ENCODE peak calls at places on chromosomes 7 and 10, in eight cellular contexts. One of them, this sample, is unnamed.

GRCh38 chr7:4236389-4236788 is 445.7 kb upstream of the FOXK1 start:
- DNase-seq in neural progenitor cell: no peak
- DNase-seq in fibroblast of pulmonary artery: no peak
- DNase-seq in GM12865: no peak
- DNase-seq in bronchial epithelial cell: no peak
- DNase-seq in IMR-90: no peak
- DNase-seq in cardiac muscle cell: no peak
- DNase-seq in HFF-Myc: no peak
- DNase-seq in this sample: no peak

GRCh38 chr10:71604324-71605018 is 115.1 kb downstream of the C10orf105 start:
- DNase-seq in fibroblast of pulmonary artery: peak
- DNase-seq in cardiac muscle cell: no peak
- DNase-seq in GM12865: no peak
- DNase-seq in HFF-Myc: no peak
- DNase-seq in bronchial epithelial cell: peak
- DNase-seq in IMR-90: no peak
- DNase-seq in neural progenitor cell: no peak
- DNase-seq in this sample: peak

GRCh38 chr7:107068156-107068555 is 23.7 kb downstream of the PRKAR2B start:
- DNase-seq in IMR-90: no peak
- DNase-seq in GM12865: peak
- DNase-seq in bronchial epithelial cell: no peak
- DNase-seq in cardiac muscle cell: no peak
- DNase-seq in HFF-Myc: no peak
- DNase-seq in neural progenitor cell: no peak
- DNase-seq in fibroblast of pulmonary artery: no peak
- DNase-seq in this sample: peak

GRCh38 chr7:38574121-38574520 is 57.1 kb downstream of the AMPH start:
- DNase-seq in bronchial epithelial cell: no peak
- DNase-seq in fibroblast of pulmonary artery: no peak
- DNase-seq in GM12865: no peak
- DNase-seq in IMR-90: peak
- DNase-seq in cardiac muscle cell: no peak
- DNase-seq in HFF-Myc: no peak
- DNase-seq in neural progenitor cell: no peak
- DNase-seq in this sample: peak

GRCh38 chr7:27030393-27031001 is 65.3 kb downstream of the HOXA1 start:
- DNase-seq in cardiac muscle cell: no peak
- DNase-seq in fibroblast of pulmonary artery: no peak
- DNase-seq in neural progenitor cell: peak
- DNase-seq in GM12865: no peak
- DNase-seq in bronchial epithelial cell: no peak
- DNase-seq in IMR-90: no peak
- DNase-seq in HFF-Myc: no peak
- DNase-seq in this sample: no peak

GRCh38 chr7:149715476-149715875 is 57.9 kb downstream of the ZNF467 start:
- DNase-seq in HFF-Myc: no peak
- DNase-seq in neural progenitor cell: no peak
- DNase-seq in GM12865: no peak
- DNase-seq in fibroblast of pulmonary artery: no peak
- DNase-seq in bronchial epithelial cell: no peak
- DNase-seq in IMR-90: no peak
- DNase-seq in cardiac muscle cell: no peak
- DNase-seq in this sample: no peak

GRCh38 chr10:69899727-69900595 is 98.3 kb downstream of the COL13A1 start:
- DNase-seq in cardiac muscle cell: peak
- DNase-seq in bronchial epithelial cell: no peak
- DNase-seq in fibroblast of pulmonary artery: no peak
- DNase-seq in HFF-Myc: no peak
- DNase-seq in GM12865: no peak
- DNase-seq in IMR-90: no peak
- DNase-seq in neural progenitor cell: no peak
- DNase-seq in this sample: no peak

GRCh38 chr7:31858051-31858450 is 171.0 kb downstream of the PPP1R17 start:
- DNase-seq in neural progenitor cell: no peak
- DNase-seq in fibroblast of pulmonary artery: no peak
- DNase-seq in bronchial epithelial cell: no peak
- DNase-seq in HFF-Myc: no peak
- DNase-seq in IMR-90: peak
- DNase-seq in GM12865: no peak
- DNase-seq in cardiac muscle cell: no peak
- DNase-seq in this sample: no peak

GRCh38 chr10:11757452-11757819 is 15.3 kb downstream of the ECHDC3 start:
- DNase-seq in HFF-Myc: peak
- DNase-seq in IMR-90: peak
- DNase-seq in GM12865: peak
- DNase-seq in cardiac muscle cell: peak
- DNase-seq in fibroblast of pulmonary artery: peak
- DNase-seq in neural progenitor cell: no peak
- DNase-seq in bronchial epithelial cell: peak
- DNase-seq in this sample: peak

GRCh38 chr7:43591551-43592180 is 8.8 kb downstream of the STK17A start:
- DNase-seq in neural progenitor cell: no peak
- DNase-seq in IMR-90: peak
- DNase-seq in GM12865: peak
- DNase-seq in HFF-Myc: no peak
- DNase-seq in bronchial epithelial cell: peak
- DNase-seq in cardiac muscle cell: no peak
- DNase-seq in fibroblast of pulmonary artery: peak
- DNase-seq in this sample: no peak

GRCh38 chr7:131007439-131008330 is 273.7 kb upstream of the KLF14 start:
- DNase-seq in neural progenitor cell: peak
- DNase-seq in IMR-90: peak
- DNase-seq in HFF-Myc: peak
- DNase-seq in fibroblast of pulmonary artery: peak
- DNase-seq in GM12865: peak
- DNase-seq in bronchial epithelial cell: peak
- DNase-seq in cardiac muscle cell: peak
- DNase-seq in this sample: peak

GRCh38 chr10:69652111-69652856 is 22.2 kb downstream of the FAM241B start:
- DNase-seq in HFF-Myc: no peak
- DNase-seq in IMR-90: no peak
- DNase-seq in neural progenitor cell: no peak
- DNase-seq in cardiac muscle cell: no peak
- DNase-seq in GM12865: no peak
- DNase-seq in bronchial epithelial cell: no peak
- DNase-seq in fibroblast of pulmonary artery: no peak
- DNase-seq in this sample: no peak

GRCh38 chr10:77899690-77900089 is 26.9 kb downstream of the DLG5 start:
- DNase-seq in HFF-Myc: no peak
- DNase-seq in fibroblast of pulmonary artery: no peak
- DNase-seq in GM12865: no peak
- DNase-seq in cardiac muscle cell: no peak
- DNase-seq in neural progenitor cell: no peak
- DNase-seq in bronchial epithelial cell: no peak
- DNase-seq in IMR-90: no peak
- DNase-seq in this sample: no peak

GRCh38 chr10:58026036-58026435 is 241.7 kb downstream of the IPMK start:
- DNase-seq in GM12865: no peak
- DNase-seq in HFF-Myc: no peak
- DNase-seq in IMR-90: no peak
- DNase-seq in fibroblast of pulmonary artery: no peak
- DNase-seq in bronchial epithelial cell: no peak
- DNase-seq in neural progenitor cell: no peak
- DNase-seq in cardiac muscle cell: no peak
- DNase-seq in this sample: no peak

GRCh38 chr7:111239437-111239836 is 148.5 kb downstream of the LRRN3 start:
- DNase-seq in HFF-Myc: no peak
- DNase-seq in cardiac muscle cell: no peak
- DNase-seq in fibroblast of pulmonary artery: no peak
- DNase-seq in neural progenitor cell: no peak
- DNase-seq in IMR-90: no peak
- DNase-seq in GM12865: no peak
- DNase-seq in bronchial epithelial cell: no peak
- DNase-seq in this sample: no peak

GRCh38 chr7:111235709-111236108 is 144.8 kb downstream of the LRRN3 start:
- DNase-seq in GM12865: no peak
- DNase-seq in IMR-90: no peak
- DNase-seq in fibroblast of pulmonary artery: no peak
- DNase-seq in neural progenitor cell: no peak
- DNase-seq in cardiac muscle cell: no peak
- DNase-seq in bronchial epithelial cell: no peak
- DNase-seq in HFF-Myc: no peak
- DNase-seq in this sample: no peak

GRCh38 chr7:111242361-111242760 is 151.4 kb downstream of the LRRN3 start:
- DNase-seq in neural progenitor cell: peak
- DNase-seq in GM12865: no peak
- DNase-seq in IMR-90: no peak
- DNase-seq in bronchial epithelial cell: no peak
- DNase-seq in HFF-Myc: no peak
- DNase-seq in cardiac muscle cell: no peak
- DNase-seq in fibroblast of pulmonary artery: no peak
- DNase-seq in this sample: no peak

GRCh38 chr7:111240371-111240770 is 149.4 kb downstream of the LRRN3 start:
- DNase-seq in cardiac muscle cell: no peak
- DNase-seq in bronchial epithelial cell: no peak
- DNase-seq in fibroblast of pulmonary artery: no peak
- DNase-seq in IMR-90: no peak
- DNase-seq in GM12865: no peak
- DNase-seq in neural progenitor cell: no peak
- DNase-seq in HFF-Myc: no peak
- DNase-seq in this sample: no peak

DNA sequence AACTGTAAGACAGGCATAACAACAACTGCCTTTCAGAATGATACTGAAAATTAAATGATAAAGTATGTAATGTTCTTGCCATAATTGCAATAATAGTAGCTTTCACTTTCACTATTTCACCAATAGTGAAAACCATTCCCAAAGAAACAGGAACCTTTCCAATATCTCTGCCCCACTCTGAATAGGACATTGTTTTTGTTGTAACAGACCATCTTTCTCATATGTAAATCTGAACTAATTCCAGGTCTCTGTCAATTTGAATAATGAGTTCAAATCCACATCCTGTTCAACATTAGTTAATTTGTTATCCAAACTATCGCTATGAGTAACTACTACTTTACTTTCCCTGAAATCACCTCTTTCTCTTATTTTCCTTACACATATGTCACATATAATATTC is 148.0 kb downstream of the LRRN3 start:
- DNase-seq in GM12865: no peak
- DNase-seq in IMR-90: peak
- DNase-seq in neural progenitor cell: no peak
- DNase-seq in fibroblast of pulmonary artery: peak
- DNase-seq in bronchial epithelial cell: no peak
- DNase-seq in HFF-Myc: no peak
- DNase-seq in cardiac muscle cell: no peak
- DNase-seq in this sample: peak
- H3K4me3 ChIP-seq in GM12865: no peak
- H3K4me3 ChIP-seq in IMR-90: peak
- H3K4me3 ChIP-seq in neural progenitor cell: no peak
- H3K4me3 ChIP-seq in fibroblast of pulmonary artery: peak
- H3K4me3 ChIP-seq in bronchial epithelial cell: no peak
- H3K4me3 ChIP-seq in HFF-Myc: no peak
- H3K4me3 ChIP-seq in cardiac muscle cell: no peak
- H3K4me3 ChIP-seq in this sample: no peak

GRCh38 chr7:50068026-50068425 is 25.0 kb downstream of the ZPBP start:
- DNase-seq in cardiac muscle cell: no peak
- DNase-seq in IMR-90: no peak
- DNase-seq in neural progenitor cell: peak
- DNase-seq in HFF-Myc: no peak
- DNase-seq in bronchial epithelial cell: peak
- DNase-seq in GM12865: peak
- DNase-seq in fibroblast of pulmonary artery: peak
- DNase-seq in this sample: peak
- TF ChIP-seq CTCF in cardiac muscle cell: no peak
- TF ChIP-seq CTCF in IMR-90: no peak
- TF ChIP-seq CTCF in neural progenitor cell: no peak
- TF ChIP-seq CTCF in HFF-Myc: no peak
- TF ChIP-seq CTCF in bronchial epithelial cell: peak
- TF ChIP-seq CTCF in GM12865: peak
- TF ChIP-seq CTCF in fibroblast of pulmonary artery: no peak
- TF ChIP-seq CTCF in this sample: peak

GRCh38 chr7:151060113-151060415 is 675 bp downstream of the SLC4A2 start:
- DNase-seq in fibroblast of pulmonary artery: no peak
- DNase-seq in GM12865: no peak
- DNase-seq in HFF-Myc: no peak
- DNase-seq in cardiac muscle cell: no peak
- DNase-seq in neural progenitor cell: no peak
- DNase-seq in IMR-90: no peak
- DNase-seq in bronchial epithelial cell: no peak
- DNase-seq in this sample: no peak

GRCh38 chr7:151062399-151063211 is 3.2 kb downstream of the SLC4A2 start:
- DNase-seq in GM12865: no peak
- DNase-seq in IMR-90: peak
- DNase-seq in bronchial epithelial cell: no peak
- DNase-seq in neural progenitor cell: peak
- DNase-seq in fibroblast of pulmonary artery: peak
- DNase-seq in HFF-Myc: no peak
- DNase-seq in cardiac muscle cell: peak
- DNase-seq in this sample: peak

GRCh38 chr7:151060416-151061234 is 1.2 kb downstream of the SLC4A2 start:
- DNase-seq in HFF-Myc: no peak
- DNase-seq in GM12865: no peak
- DNase-seq in IMR-90: no peak
- DNase-seq in cardiac muscle cell: no peak
- DNase-seq in bronchial epithelial cell: no peak
- DNase-seq in fibroblast of pulmonary artery: peak
- DNase-seq in neural progenitor cell: peak
- DNase-seq in this sample: peak

GRCh38 chr7:151062111-151062398 is 2.7 kb downstream of the SLC4A2 start:
- DNase-seq in neural progenitor cell: no peak
- DNase-seq in GM12865: no peak
- DNase-seq in bronchial epithelial cell: no peak
- DNase-seq in cardiac muscle cell: no peak
- DNase-seq in HFF-Myc: no peak
- DNase-seq in IMR-90: no peak
- DNase-seq in fibroblast of pulmonary artery: no peak
- DNase-seq in this sample: no peak

GRCh38 chr7:151061241-151062110 is 2.1 kb downstream of the SLC4A2 start:
- DNase-seq in bronchial epithelial cell: no peak
- DNase-seq in IMR-90: no peak
- DNase-seq in cardiac muscle cell: no peak
- DNase-seq in HFF-Myc: no peak
- DNase-seq in GM12865: no peak
- DNase-seq in fibroblast of pulmonary artery: no peak
- DNase-seq in neural progenitor cell: peak
- DNase-seq in this sample: no peak
- H3K4me3 ChIP-seq in bronchial epithelial cell: no peak
- H3K4me3 ChIP-seq in IMR-90: peak
- H3K4me3 ChIP-seq in cardiac muscle cell: peak
- H3K4me3 ChIP-seq in HFF-Myc: peak
- H3K4me3 ChIP-seq in GM12865: no peak
- H3K4me3 ChIP-seq in fibroblast of pulmonary artery: peak
- H3K4me3 ChIP-seq in neural progenitor cell: peak
- H3K4me3 ChIP-seq in this sample: peak

DNA sequence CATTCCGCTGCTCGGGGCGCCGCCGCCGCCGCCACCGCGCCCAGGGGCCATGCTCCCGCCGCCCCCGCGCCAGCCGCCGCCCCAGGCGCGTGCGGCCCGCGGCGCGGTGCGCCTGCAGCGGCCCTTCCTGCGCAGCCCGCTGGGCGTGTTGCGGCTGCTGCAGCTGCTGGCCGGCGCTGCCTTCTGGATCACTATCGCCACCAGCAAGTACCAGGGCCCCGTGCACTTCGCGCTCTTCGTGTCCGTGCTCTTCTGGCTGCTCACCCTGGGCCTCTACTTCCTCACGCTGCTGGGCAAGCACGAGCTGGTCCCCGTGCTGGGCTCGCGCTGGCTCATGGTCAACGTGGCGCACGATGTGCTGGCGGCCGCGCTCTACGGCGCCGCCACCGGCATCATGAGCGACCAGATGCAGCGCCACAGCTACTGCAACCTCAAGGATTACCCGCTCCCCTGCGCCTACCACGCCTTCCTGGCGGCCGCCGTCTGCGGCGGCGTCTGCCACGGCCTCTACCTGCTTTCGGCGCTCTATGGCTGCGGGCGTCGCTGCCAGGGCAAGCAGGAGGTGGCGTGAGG is 384 bp downstream of the MARVELD1 start:
- DNase-seq in fibroblast of pulmonary artery: peak
- DNase-seq in HFF-Myc: no peak
- DNase-seq in GM12865: peak
- DNase-seq in cardiac muscle cell: peak
- DNase-seq in IMR-90: peak
- DNase-seq in neural progenitor cell: peak
- DNase-seq in bronchial epithelial cell: peak
- DNase-seq in this sample: peak
- TF ChIP-seq CTCF in fibroblast of pulmonary artery: peak
- TF ChIP-seq CTCF in HFF-Myc: no peak
- TF ChIP-seq CTCF in GM12865: peak
- TF ChIP-seq CTCF in cardiac muscle cell: peak
- TF ChIP-seq CTCF in IMR-90: peak
- TF ChIP-seq CTCF in neural progenitor cell: peak
- TF ChIP-seq CTCF in bronchial epithelial cell: peak
- TF ChIP-seq CTCF in this sample: peak